ENCODE peak calls at places on chromosome 15, in six cellular contexts. F is AG04450, S is astrocyte of the spinal cord, G is heart right ventricle, P is GM06990, X is choroid plexus epithelial cell. V is an unnamed sample.

GRCh38 chr15:25372298-25372697 is 66.5 kb downstream of the UBE3A start:
- DNase-seq in F (peak), S (peak), G (no peak), P (no peak), X (peak), V (peak)

GRCh38 chr15:68031406-68031805 is 22.7 kb upstream of the PIAS1 start:
- DNase-seq in F (no peak), S (no peak), G (no peak), P (no peak), X (no peak), V (no peak)

GRCh38 chr15:47872208-47872607 is 154.9 kb downstream of the SEMA6D start:
- DNase-seq in F (no peak), S (no peak), G (no peak), P (no peak), X (no peak), V (peak)

GRCh38 chr15:32877620-32878019 is 159.8 kb downstream of the GREM1 start:
- DNase-seq in F (no peak), S (no peak), G (no peak), P (no peak), X (no peak), V (peak)

GRCh38 chr15:78055923-78056713 is 21.4 kb downstream of the TBC1D2B start:
- DNase-seq in F (no peak), S (no peak), G (no peak), P (no peak), X (no peak), V (peak)

GRCh38 chr15:89171136-89172072 is 50.0 kb downstream of the RLBP1 start:
- DNase-seq in F (no peak), S (peak), G (peak), P (no peak), X (peak), V (peak)

GRCh38 chr15:25900901-25901300 is 37.8 kb upstream of the ATP10A start:
- DNase-seq in F (no peak), S (no peak), G (no peak), P (no peak), X (no peak), V (peak)

GRCh38 chr15:89673162-89673506 is 6.0 kb downstream of the PLIN1 start:
- DNase-seq in F (no peak), S (no peak), G (no peak), P (no peak), X (peak), V (no peak)

GRCh38 chr15:58511588-58511987 is 79.8 kb downstream of the LIPC start:
- DNase-seq in F (no peak), S (no peak), G (no peak), P (no peak), X (no peak), V (no peak)

GRCh38 chr15:91908401-91908800 is 54.9 kb downstream of the SLCO3A1 start:
- DNase-seq in F (peak), S (peak), G (no peak), P (no peak), X (peak), V (peak)

GRCh38 chr15:98823012-98823458 is 174.7 kb downstream of the IGF1R start:
- DNase-seq in F (peak), S (peak), G (no peak), P (no peak), X (peak), V (peak)

GRCh38 chr15:57861805-57862586 is 155.5 kb downstream of the POLR2M start:
- DNase-seq in F (peak), S (peak), G (no peak), P (no peak), X (peak), V (peak)

GRCh38 chr15:31375772-31376171 is 49.1 kb downstream of the KLF13 start:
- DNase-seq in F (no peak), S (no peak), G (no peak), P (no peak), X (no peak), V (no peak)

GRCh38 chr15:88701561-88702095 is 62.8 kb downstream of the ISG20 start:
- DNase-seq in F (no peak), S (no peak), G (no peak), P (no peak), X (peak), V (no peak)

GRCh38 chr15:89885611-89886010 is 8.2 kb downstream of the AP3S2 start:
- DNase-seq in F (no peak), S (no peak), G (no peak), P (no peak), X (no peak), V (peak)

GRCh38 chr15:86044981-86045380 is 34.7 kb upstream of the AGBL1 start:
- DNase-seq in F (no peak), S (no peak), G (no peak), P (no peak), X (no peak), V (no peak)

GRCh38 chr15:88238618-88239430 is 17.7 kb downstream of the NTRK3 start:
- DNase-seq in F (no peak), S (no peak), G (no peak), P (no peak), X (peak), V (peak)

GRCh38 chr15:31433101-31433500 is 106.5 kb downstream of the KLF13 start:
- DNase-seq in F (no peak), S (no peak), G (no peak), P (no peak), X (no peak), V (no peak)

GRCh38 chr15:63583027-63583426 is 14.2 kb upstream of the FBXL22 start:
- DNase-seq in F (no peak), S (peak), G (no peak), P (no peak), X (peak), V (peak)

GRCh38 chr15:82585072-82585471 is 44.8 kb upstream of the RPS17 start:
- DNase-seq in F (no peak), S (peak), G (no peak), P (no peak), X (peak), V (peak)

GRCh38 chr15:62337934-62338333 is 172.8 kb upstream of the C2CD4B start:
- DNase-seq in F (no peak), S (no peak), G (no peak), P (no peak), X (no peak), V (no peak)

GRCh38 chr15:55277116-55277564 is 12.5 kb downstream of the RAB27A start:
- DNase-seq in F (peak), S (peak), G (no peak), P (peak), X (peak), V (peak)

GRCh38 chr15:99177679-99178078 is 71.7 kb downstream of the TTC23 start:
- DNase-seq in F (no peak), S (no peak), G (no peak), P (no peak), X (no peak), V (no peak)

GRCh38 chr15:67026171-67026967 is 39.0 kb upstream of the SMAD3 start:
- DNase-seq in F (no peak), S (no peak), G (no peak), P (no peak), X (no peak), V (no peak)

GRCh38 chr15:38818156-38818745 is 253.6 kb upstream of the RASGRP1 start:
- DNase-seq in F (no peak), S (no peak), G (no peak), P (peak), X (no peak), V (no peak)

GRCh38 chr15:91694829-91695205 is 158.7 kb upstream of the SLCO3A1 start:
- DNase-seq in F (peak), S (peak), G (peak), P (no peak), X (no peak), V (peak)

GRCh38 chr15:81302605-81303204 is 21.2 kb downstream of the STARD5 start:
- DNase-seq in F (no peak), S (no peak), G (no peak), P (no peak), X (no peak), V (no peak)

GRCh38 chr15:77187751-77188464 is 117.0 kb upstream of the TSPAN3 start:
- DNase-seq in F (no peak), S (peak), G (peak), P (peak), X (peak), V (peak)

GRCh38 chr15:62503451-62503850 is 338.4 kb upstream of the C2CD4B start:
- DNase-seq in F (no peak), S (peak), G (peak), P (no peak), X (peak), V (peak)

GRCh38 chr15:36004891-36005508 is 459.0 kb upstream of the DPH6 start:
- DNase-seq in F (no peak), S (no peak), G (no peak), P (no peak), X (no peak), V (no peak)

GRCh38 chr15:100334905-100335304 is 6.9 kb downstream of the ADAMTS17 start:
- DNase-seq in F (no peak), S (no peak), G (no peak), P (no peak), X (no peak), V (no peak)
- TF ChIP-seq CTCF in F (no peak), S (no peak), G (no peak), P (no peak), X (no peak), V (no peak)

DNA sequence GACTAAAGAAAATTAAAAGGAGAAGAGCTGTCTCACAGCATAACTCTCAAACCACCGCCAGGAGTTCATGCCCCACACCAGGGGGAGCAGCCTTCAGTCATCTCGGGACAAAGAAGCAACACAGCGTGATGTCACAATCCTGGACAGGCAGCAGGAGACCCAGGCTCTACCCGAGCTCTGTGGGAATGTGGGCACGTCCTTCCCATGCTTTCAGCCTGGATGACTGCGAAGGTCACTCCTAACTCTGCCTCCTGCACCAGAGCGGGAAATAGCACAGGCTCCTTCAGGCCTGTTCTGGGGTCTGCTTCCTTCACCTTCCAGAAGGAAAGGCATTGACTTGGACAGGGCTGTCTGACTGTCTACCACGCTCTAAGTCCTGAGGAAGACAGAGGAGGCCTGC is 31.3 kb downstream of the NOX5 start:
- DNase-seq in F (no peak), S (peak), G (no peak), P (no peak), X (peak), V (no peak)
- TF ChIP-seq CTCF in F (peak), S (peak), G (no peak), P (no peak), X (peak), V (no peak)

GRCh38 chr15:96462768-96463167 is 132.3 kb downstream of the NR2F2 start:
- DNase-seq in F (no peak), S (no peak), G (no peak), P (no peak), X (peak), V (peak)
- TF ChIP-seq CTCF in F (peak), S (no peak), G (no peak), P (no peak), X (peak), V (peak)

GRCh38 chr15:28885289-28885629 is 515 bp upstream of the APBA2 start:
- DNase-seq in F (no peak), S (no peak), G (no peak), P (no peak), X (no peak), V (no peak)
- TF ChIP-seq CTCF in F (peak), S (no peak), G (no peak), P (no peak), X (no peak), V (no peak)

V was measured in fibroblast of mammary gland.